ENCODE peak calls at places on chromosome 5, in four cellular contexts. J, G, N and H are unnamed samples.

GRCh38 chr5:174300941-174301761 is 255.6 kb downstream of the NSG2 start:
- DNase-seq in G (no peak), J (no peak), N (peak), H (no peak)

GRCh38 chr5:171505473-171506043 is 86.1 kb downstream of the FGF18 start:
- DNase-seq in G (no peak), J (no peak), N (no peak), H (no peak)

GRCh38 chr5:155947394-155948062 is 379.4 kb upstream of the SGCD start:
- DNase-seq in G (no peak), N (no peak), J (peak), H (no peak)

GRCh38 chr5:52961238-52961637 is 27.9 kb upstream of the ITGA2 start:
- DNase-seq in J (no peak), G (no peak), N (no peak), H (no peak)

GRCh38 chr5:10328323-10328722 is 20.6 kb upstream of the CMBL start:
- DNase-seq in N (peak), J (peak), G (no peak), H (no peak)

GRCh38 chr5:160213537-160213936 is 15.8 kb upstream of the FABP6 start:
- DNase-seq in G (no peak), J (peak), N (no peak), H (no peak)

GRCh38 chr5:16934669-16935068 is 1.4 kb downstream of the MYO10 start:
- DNase-seq in G (no peak), J (peak), N (no peak), H (no peak)

GRCh38 chr5:90898330-90899013 is 339.9 kb downstream of the ADGRV1 start:
- DNase-seq in N (no peak), J (peak), G (no peak), H (no peak)

GRCh38 chr5:95554331-95554646 is 488 bp downstream of the SKIC3 start:
- DNase-seq in J (no peak), G (no peak), N (no peak), H (no peak)

GRCh38 chr5:136374003-136374402 is 8.7 kb upstream of the TRPC7 start:
- DNase-seq in N (no peak), G (no peak), J (peak), H (no peak)

GRCh38 chr5:124061663-124062062 is 549.7 kb downstream of the CSNK1G3 start:
- DNase-seq in N (no peak), G (no peak), J (peak), H (no peak)

GRCh38 chr5:10704949-10705621 is 55.9 kb downstream of the DAP start:
- DNase-seq in N (no peak), J (peak), G (peak), H (no peak)

GRCh38 chr5:56983593-56984361 is 31.9 kb upstream of the MIER3 start:
- DNase-seq in N (no peak), G (no peak), J (no peak), H (no peak)

GRCh38 chr5:96282020-96282419 is 151.0 kb downstream of the PCSK1 start:
- DNase-seq in N (no peak), J (no peak), G (no peak), H (no peak)

GRCh38 chr5:155193018-155193417 is 179.5 kb downstream of the KIF4B start:
- DNase-seq in G (no peak), J (no peak), N (no peak), H (no peak)

GRCh38 chr5:155839251-155840037 is 487.5 kb upstream of the SGCD start:
- DNase-seq in G (no peak), N (no peak), J (peak), H (no peak)

GRCh38 chr5:156694556-156694955 is 155.5 kb upstream of the PPP1R2B start:
- DNase-seq in G (no peak), J (no peak), N (no peak), H (no peak)

GRCh38 chr5:17184596-17184995 is 32.8 kb upstream of the BASP1 start:
- DNase-seq in J (peak), G (no peak), N (no peak), H (no peak)

GRCh38 chr5:177384134-177384533 is at the start of gene SLC34A1:
- DNase-seq in G (no peak), N (no peak), J (no peak), H (no peak)

GRCh38 chr5:32951003-32951402 is 239.9 kb downstream of the NPR3 start:
- DNase-seq in G (no peak), N (no peak), J (no peak), H (no peak)

GRCh38 chr5:134873494-134873893 is 677 bp upstream of the TXNDC15 start:
- DNase-seq in N (peak), G (no peak), J (no peak), H (no peak)

GRCh38 chr5:94469889-94470288 is 148.5 kb downstream of the KIAA0825 start:
- DNase-seq in J (peak), N (no peak), G (peak), H (peak)

GRCh38 chr5:96733771-96734498 is 71.8 kb downstream of the CAST start:
- DNase-seq in G (no peak), J (peak), N (no peak), H (no peak)

GRCh38 chr5:39024884-39025283 is 49.3 kb downstream of the RICTOR start:
- DNase-seq in G (no peak), J (peak), N (no peak), H (no peak)

DNA sequence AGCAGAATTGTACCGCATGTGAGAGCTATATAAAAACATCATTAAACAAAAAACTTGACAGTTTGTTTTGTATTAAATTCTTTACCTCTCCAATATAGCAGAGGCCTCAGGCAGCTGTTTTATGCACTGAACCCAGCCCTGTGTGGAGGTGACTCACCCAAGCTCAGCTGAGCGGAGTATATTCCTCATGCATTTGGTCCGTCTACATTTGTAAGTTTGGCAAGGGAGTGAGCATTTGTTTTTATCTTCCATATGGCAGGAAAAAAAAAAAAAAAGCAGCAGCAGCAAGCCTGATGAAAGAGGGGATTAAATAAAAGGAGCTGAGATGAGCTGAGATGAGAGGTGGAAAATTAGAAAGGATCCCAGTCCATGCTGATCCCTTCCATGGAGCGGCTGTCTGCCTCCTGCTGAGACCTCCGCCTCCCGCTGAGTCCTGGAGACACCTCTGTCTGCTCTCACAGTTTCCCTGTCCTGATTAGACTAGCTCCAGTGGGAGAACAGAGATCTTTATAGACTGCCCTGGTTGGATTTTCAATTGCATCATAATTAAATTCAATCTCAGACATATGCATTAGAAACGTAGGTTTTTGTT is 112.0 kb upstream of the CTNND2 start:
- DNase-seq in J (no peak), N (no peak), G (no peak), H (no peak)
- H3K4me3 ChIP-seq in J (no peak), N (no peak), G (no peak), H (no peak)

GRCh38 chr5:147796556-147797308 is 14.2 kb upstream of the JAKMIP2 start:
- DNase-seq in J (no peak), N (no peak), G (no peak), H (no peak)

GRCh38 chr5:147803941-147804717 is 21.6 kb upstream of the JAKMIP2 start:
- DNase-seq in J (no peak), N (no peak), G (no peak), H (no peak)

GRCh38 chr5:147805030-147805454 is 22.5 kb upstream of the JAKMIP2 start:
- DNase-seq in N (no peak), J (no peak), G (no peak), H (no peak)

GRCh38 chr5:147801461-147801860 is 18.9 kb upstream of the JAKMIP2 start:
- DNase-seq in J (no peak), G (no peak), N (no peak), H (no peak)
- TF ChIP-seq CTCF in J (no peak), G (no peak), N (no peak), H (no peak)

DNA sequence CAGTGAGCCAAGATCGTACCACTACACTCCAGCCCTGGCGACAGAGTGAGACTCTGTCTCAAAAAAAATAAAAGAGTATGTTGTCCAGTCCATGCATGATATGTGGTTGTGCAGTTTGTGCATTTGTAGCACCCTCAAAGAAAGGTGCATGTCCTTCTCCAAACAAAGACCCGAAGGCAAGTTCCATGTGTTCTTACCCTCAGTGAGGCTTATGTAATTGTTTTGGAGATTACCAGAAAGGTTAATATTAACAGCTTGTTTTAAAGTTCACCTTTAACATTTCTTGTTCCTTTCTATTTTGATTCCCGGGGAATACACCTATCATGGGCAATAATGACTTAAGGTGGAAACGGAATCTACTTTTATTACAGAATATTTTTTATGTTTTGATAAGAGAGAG is 22.3 kb downstream of the KIAA1191 start:
- DNase-seq in N (no peak), G (no peak), J (no peak), H (no peak)
- H3K4me3 ChIP-seq in N (no peak), G (no peak), J (no peak), H (no peak)

GRCh38 chr5:59583810-59584562 is 309.5 kb downstream of the PDE4D start:
- DNase-seq in J (no peak), G (no peak), N (no peak), H (no peak)

GRCh38 chr5:59588922-59589321 is 304.6 kb downstream of the PDE4D start:
- DNase-seq in G (no peak), J (no peak), N (no peak), H (no peak)

GRCh38 chr5:59584858-59585846 is 308.4 kb downstream of the PDE4D start:
- DNase-seq in J (no peak), G (no peak), N (no peak), H (no peak)

GRCh38 chr5:59587489-59588337 is 305.8 kb downstream of the PDE4D start:
- DNase-seq in N (no peak), G (peak), J (peak), H (no peak)

DNA sequence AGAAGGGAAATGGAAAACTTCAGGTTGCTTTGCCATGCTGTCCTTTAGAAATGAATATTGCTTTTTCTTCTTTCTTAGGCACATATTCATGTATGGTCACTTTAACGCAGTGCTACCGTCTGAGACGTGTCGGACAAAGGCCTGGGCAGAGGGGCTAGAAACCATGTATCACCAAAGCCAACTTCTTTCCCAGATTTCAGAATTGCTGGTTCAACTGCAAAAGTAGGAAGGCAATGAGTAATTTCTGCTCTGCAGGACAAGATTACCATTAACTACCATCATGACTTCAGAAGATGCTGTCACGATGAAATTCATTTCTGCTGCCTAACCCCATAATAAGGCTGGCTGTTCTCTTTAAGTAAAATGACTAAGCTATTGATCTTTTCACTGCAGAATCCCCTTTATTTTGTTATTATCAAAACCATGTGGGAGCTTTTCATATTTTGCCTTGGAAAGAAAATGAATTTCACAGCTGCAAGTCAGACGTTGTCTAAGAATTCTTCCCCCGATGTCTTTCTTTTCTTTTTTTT is 306.6 kb downstream of the PDE4D start:
- DNase-seq in G (no peak), J (no peak), N (no peak), H (no peak)
- TF ChIP-seq CTCF in G (no peak), J (no peak), N (no peak), H (no peak)

DNA sequence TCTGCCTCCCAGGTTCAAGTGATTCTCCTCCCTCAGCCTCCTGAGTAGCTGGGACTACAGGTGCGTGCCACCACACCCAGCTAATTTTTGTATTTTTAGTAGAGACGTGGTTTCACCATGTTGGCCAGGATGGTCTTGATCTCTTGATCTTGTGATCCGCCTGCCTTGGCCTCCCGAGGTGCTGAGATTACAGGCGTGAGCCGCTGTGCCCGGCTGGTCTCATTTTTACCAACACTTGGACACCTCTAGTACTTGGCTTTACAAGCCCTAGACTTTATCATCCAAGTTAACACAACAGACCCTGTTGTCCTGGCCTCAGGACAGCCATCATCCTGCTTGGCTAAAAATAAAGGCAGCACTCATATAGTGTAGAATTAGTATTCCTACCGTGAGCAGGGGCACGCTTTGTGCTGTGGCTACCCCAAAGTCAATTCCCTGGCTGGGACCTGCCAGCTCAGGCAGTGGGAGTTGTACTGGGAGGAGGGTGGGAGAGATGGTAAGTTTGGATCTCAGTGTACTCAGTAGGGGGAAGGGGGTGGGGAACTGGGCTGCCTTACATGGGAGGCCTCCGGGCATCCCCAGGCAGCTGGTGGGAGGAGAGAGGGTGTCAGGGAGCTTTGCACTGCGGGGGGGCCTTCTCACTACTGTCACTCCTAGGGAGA is 6.6 kb downstream of the PDZD2 start:
- DNase-seq in G (no peak), N (no peak), J (no peak), H (no peak)
- H3K4me3 ChIP-seq in G (no peak), N (no peak), J (no peak), H (no peak)